ENCODE peak calls at places on chromosomes 16 and 17, in four cellular contexts. I, R, S and Z are unnamed samples.

GRCh38 chr16:71895679-71896385 is 501 bp downstream of the IST1 start:
- DNase-seq in S (peak; percentile 15), R (no peak), I (peak; percentile 63), Z (peak; percentile 48)

GRCh38 chr16:24018485-24018884 is 182.7 kb downstream of the PRKCB start:
- DNase-seq in R (no peak), I (no peak), S (no peak), Z (no peak)

GRCh38 chr17:8101721-8102120 is 14.2 kb upstream of the ALOX12B start:
- DNase-seq in S (no peak), I (no peak), R (no peak), Z (no peak)

GRCh38 chr17:74417178-74418045 is 14.5 kb upstream of the GPRC5C start:
- DNase-seq in I (peak; percentile 90), S (no peak), R (no peak), Z (no peak)

GRCh38 chr17:34850023-34850422 is 111.2 kb downstream of the CCT6B start:
- DNase-seq in R (no peak), I (no peak), S (no peak), Z (no peak)

GRCh38 chr17:50067996-50068395 is 12.1 kb downstream of the ITGA3 start:
- DNase-seq in S (no peak), R (no peak), I (no peak), Z (no peak)

GRCh38 chr17:63844293-63844672 is 1.8 kb upstream of the SMARCD2 start:
- DNase-seq in S (no peak), I (no peak), R (no peak), Z (no peak)

GRCh38 chr17:79939755-79940154 is 95.9 kb downstream of the TBC1D16 start:
- DNase-seq in I (no peak), R (no peak), S (no peak), Z (no peak)

GRCh38 chr17:73841431-73842060 is 197.3 kb upstream of the SDK2 start:
- DNase-seq in S (no peak), R (no peak), I (peak; percentile 60), Z (no peak)

GRCh38 chr16:54460254-54460860 is 173.8 kb upstream of the IRX3 start:
- DNase-seq in I (no peak), R (no peak), S (no peak), Z (no peak)

GRCh38 chr17:4605826-4606225 is 21.5 kb downstream of the SMTNL2 start:
- DNase-seq in I (no peak), R (no peak), S (no peak), Z (no peak)

GRCh38 chr16:27318399-27319256 is 4.9 kb downstream of the IL4R start:
- DNase-seq in R (no peak), I (no peak), S (no peak), Z (no peak)

GRCh38 chr16:86392751-86393150 is 117.6 kb upstream of the FOXF1 start:
- DNase-seq in R (no peak), I (no peak), S (no peak), Z (no peak)

GRCh38 chr16:26070595-26071170 is 378.9 kb downstream of the HS3ST4 start:
- DNase-seq in I (no peak), S (no peak), R (no peak), Z (no peak)

GRCh38 chr16:154223-155030 is 2.0 kb downstream of the HBZ start:
- DNase-seq in I (no peak), S (no peak), R (no peak), Z (peak; percentile 28)